ENCODE peak calls at places on chromosomes 7 and 10, in seven cellular contexts. V, U, W, I, Q, N and A are unnamed samples.

GRCh38 chr10:34666008-34666700 is 148.9 kb downstream of the PARD3 start:
- DNase-seq in Q (peak; percentile 56), N (no peak), W (no peak), U (peak; percentile 73), V (peak; percentile 83), I (peak; percentile 37), A (peak; percentile 66)

GRCh38 chr7:51569581-51569980 is 253.0 kb upstream of the COBL start:
- DNase-seq in V (no peak), W (no peak), U (no peak), N (no peak), I (no peak), Q (no peak), A (no peak)

GRCh38 chr7:72032934-72033333 is 379.2 kb downstream of the CALN1 start:
- DNase-seq in N (no peak), Q (no peak), V (no peak), W (no peak), U (no peak), I (no peak), A (no peak)

GRCh38 chr7:84399661-84400060 is 205.1 kb upstream of the SEMA3A start:
- DNase-seq in W (no peak), I (no peak), V (no peak), U (no peak), Q (no peak), N (no peak), A (no peak)

GRCh38 chr7:27159278-27160146 is 3.0 kb upstream of the HOXA7 start:
- DNase-seq in Q (no peak), V (peak; percentile 63), U (no peak), W (no peak), N (peak; percentile 69), I (peak; percentile 19), A (no peak)

GRCh38 chr7:131613909-131614308 is 57.5 kb upstream of the PODXL start:
- DNase-seq in I (no peak), N (no peak), W (no peak), Q (no peak), V (no peak), U (no peak), A (no peak)

GRCh38 chr7:84021292-84021898 is 173.2 kb downstream of the SEMA3A start:
- DNase-seq in V (no peak), U (no peak), Q (no peak), N (no peak), I (no peak), W (no peak), A (no peak)

GRCh38 chr10:86757110-86757790 is 831 bp downstream of the BMPR1A start:
- DNase-seq in V (peak; percentile 82), I (peak; percentile 46), W (peak; percentile 83), N (no peak), U (peak; percentile 59), Q (peak; percentile 36), A (no peak)

GRCh38 chr10:14560274-14560673 is 214.4 kb downstream of the FAM107B start:
- DNase-seq in U (peak; percentile 48), V (no peak), N (no peak), Q (no peak), I (no peak), W (peak; percentile 85), A (peak; percentile 36)

GRCh38 chr10:74151879-74152722 is 1.1 kb downstream of the ADK start:
- DNase-seq in W (no peak), Q (peak; percentile 33), N (no peak), I (no peak), V (no peak), U (no peak), A (peak; percentile 41)

GRCh38 chr10:49347342-49347741 is 48.4 kb downstream of the C10orf71 start:
- DNase-seq in U (no peak), Q (no peak), W (no peak), I (no peak), V (no peak), N (no peak), A (no peak)

GRCh38 chr7:157566631-157567006 is 229.8 kb downstream of the DNAJB6 start:
- DNase-seq in V (peak; percentile 38), I (no peak), N (no peak), Q (no peak), W (peak; percentile 69), U (no peak), A (no peak)

GRCh38 chr7:101488826-101489572 is 126.3 kb downstream of the COL26A1 start:
- DNase-seq in V (no peak), U (no peak), I (peak; percentile 14), N (no peak), Q (no peak), W (no peak), A (no peak)

DNA sequence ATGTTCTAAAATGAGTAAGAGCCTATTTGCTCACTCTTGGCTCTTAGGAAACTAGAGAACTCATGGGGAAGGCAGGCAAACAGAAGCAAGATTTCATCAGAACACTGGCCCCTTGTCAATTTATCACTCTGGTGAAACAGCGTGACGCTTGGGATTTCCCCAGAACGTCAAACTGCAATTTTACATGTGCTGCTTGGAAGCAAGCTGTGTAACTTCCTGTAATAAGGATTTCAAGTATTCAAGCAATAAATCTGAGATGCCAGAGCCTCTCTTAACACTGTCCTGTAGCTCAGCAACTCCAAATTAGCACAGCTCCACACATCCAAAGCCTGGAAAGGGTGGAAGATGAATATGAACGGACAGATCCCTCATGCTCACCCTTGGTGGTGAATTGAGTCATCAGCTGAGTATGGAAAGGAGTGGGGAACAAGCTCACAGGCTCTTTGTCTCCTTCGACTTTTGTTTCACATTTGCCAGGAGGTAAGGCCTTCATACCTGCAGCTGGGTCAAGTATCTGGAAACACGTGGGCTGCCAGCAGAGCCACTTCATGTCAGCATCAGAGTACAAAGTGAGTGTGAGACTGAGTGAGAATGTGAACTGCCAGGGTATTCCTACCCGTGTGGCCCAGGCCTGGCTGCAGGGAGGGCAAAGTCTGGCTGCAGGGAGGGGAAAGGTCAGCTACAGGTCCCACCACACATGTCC is 140.4 kb upstream of the NAMPT start:
- DNase-seq in U (peak; percentile 57), V (peak; percentile 93), N (peak; percentile 84), W (no peak), Q (peak; percentile 94), I (peak; percentile 69), A (no peak)
- TF ChIP-seq POLR2A in U (no peak), V (no peak), N (no peak), W (no peak), Q (peak; percentile 29), I (no peak), A (no peak)

DNA sequence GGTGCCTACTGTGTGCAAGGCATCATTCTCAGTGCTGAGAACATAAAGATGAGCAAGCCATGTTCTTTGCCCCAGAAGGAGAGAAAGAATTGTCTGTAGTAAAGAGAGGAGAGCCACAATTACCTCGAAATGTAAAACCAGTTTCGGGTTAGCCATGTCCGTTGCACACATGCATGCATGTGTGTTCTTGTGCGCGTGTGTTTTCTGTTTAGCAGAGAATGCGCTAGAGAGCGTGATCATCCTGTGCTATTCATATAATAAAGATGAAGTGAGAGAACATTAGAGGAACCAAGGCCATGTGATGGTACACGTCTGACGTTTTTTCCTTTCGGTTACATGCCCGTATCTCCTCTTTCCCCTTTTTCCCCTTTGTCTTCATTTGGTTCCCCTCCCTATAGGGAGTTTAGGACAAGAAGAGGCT is 158.2 kb downstream of the CELF2 start:
- DNase-seq in I (peak; percentile 35), W (no peak), V (no peak), Q (peak; percentile 43), U (no peak), N (no peak), A (no peak)
- TF ChIP-seq POLR2A in I (no peak), W (no peak), V (no peak), Q (no peak), U (no peak), N (no peak), A (no peak)

GRCh38 chr10:126421745-126422144 is 33.5 kb upstream of the ADAM12 start:
- DNase-seq in U (no peak), V (no peak), Q (no peak), W (no peak), I (no peak), N (no peak), A (no peak)
- TF ChIP-seq POLR2A in U (no peak), V (no peak), Q (no peak), W (no peak), I (no peak), N (no peak), A (no peak)

GRCh38 chr10:70052462-70053211 is at the start of gene MACROH2A2:
- DNase-seq in W (no peak), U (peak; percentile 73), Q (peak; percentile 20), V (peak; percentile 79), I (peak; percentile 62), N (no peak), A (no peak)
- TF ChIP-seq POLR2A in W (no peak), U (peak; percentile 55), Q (no peak), V (no peak), I (no peak), N (no peak), A (no peak)

DNA sequence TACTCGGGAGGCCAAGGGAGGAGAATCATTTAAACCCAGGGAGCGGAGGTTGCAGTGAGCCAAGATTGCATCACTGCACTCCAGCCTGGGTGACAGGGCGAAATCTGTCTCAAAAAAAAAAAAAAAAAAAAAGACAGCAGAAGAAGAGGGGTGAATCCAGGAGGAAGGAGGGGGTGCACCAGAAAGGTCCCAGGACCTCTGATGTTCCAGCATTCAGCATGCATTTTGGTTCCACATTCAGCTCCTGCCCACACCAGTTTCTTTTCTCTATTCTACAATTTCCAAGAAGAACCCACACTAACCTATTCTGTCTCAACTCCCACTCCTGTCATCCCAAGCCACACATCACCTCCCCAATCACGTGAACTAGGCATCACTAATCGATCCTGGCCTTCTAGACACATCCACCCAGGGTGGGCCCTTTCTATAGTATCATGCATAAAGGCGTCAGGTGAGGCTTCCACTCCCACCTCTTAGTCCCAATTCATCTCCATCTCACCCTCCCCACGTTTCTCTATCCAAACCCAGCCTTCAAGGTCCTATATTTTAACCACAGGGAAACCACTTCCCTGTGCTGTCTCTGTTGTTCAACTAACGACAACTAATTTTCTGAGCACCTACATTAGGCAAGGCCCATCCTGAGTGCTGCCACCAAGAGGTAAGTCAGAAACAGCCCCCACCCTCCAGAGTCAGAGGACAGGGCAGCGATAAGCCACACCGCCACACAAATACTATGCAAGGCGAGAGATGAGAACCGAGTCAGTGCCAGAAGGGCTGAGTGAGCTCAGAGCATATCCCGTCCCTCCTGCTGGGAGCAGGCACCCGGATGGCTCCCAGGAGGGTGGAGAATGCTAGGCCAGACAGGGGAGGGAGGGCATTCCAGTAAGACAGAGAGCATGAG is 2.2 kb downstream of the ANXA11 start:
- DNase-seq in U (no peak), W (peak; percentile 88), V (peak; percentile 91), I (peak; percentile 72), N (no peak), Q (peak; percentile 48), A (peak; percentile 45)
- TF ChIP-seq POLR2A in U (no peak), W (no peak), V (no peak), I (peak; percentile 27), N (no peak), Q (no peak), A (no peak)

GRCh38 chr7:28853834-28854749 is 104.0 kb downstream of the TRIL start:
- DNase-seq in Q (peak; percentile 77), I (peak; percentile 84), N (peak; percentile 87), W (peak; percentile 96), U (peak; percentile 91), V (peak; percentile 87), A (peak; percentile 69)
- TF ChIP-seq POLR2A in Q (no peak), I (no peak), N (no peak), W (no peak), U (no peak), V (no peak), A (no peak)